ENCODE peak calls at places on chromosomes 12 and 14, in four cellular contexts. One of them, this sample, is unnamed.

GRCh38 chr14:60008042-60008441 is 83.7 kb upstream of the PCNX4 start:
- DNase-seq in iPS DF 6.9: no peak
- DNase-seq in mesenchymal stem cell: no peak
- DNase-seq in cardiac muscle cell: no peak
- DNase-seq in this sample: no peak

GRCh38 chr12:124217508-124217981 is 77.3 kb upstream of the RFLNA start:
- DNase-seq in iPS DF 6.9: no peak
- DNase-seq in cardiac muscle cell: no peak
- DNase-seq in mesenchymal stem cell: no peak
- DNase-seq in this sample: no peak

GRCh38 chr14:103056322-103057027 is 874 bp downstream of the CDC42BPB start:
- DNase-seq in iPS DF 6.9: no peak
- DNase-seq in mesenchymal stem cell: peak; percentile 78
- DNase-seq in cardiac muscle cell: peak; percentile 85
- DNase-seq in this sample: peak; percentile 76

GRCh38 chr12:116927244-116927940 is 16.6 kb downstream of the FBXW8 start:
- DNase-seq in mesenchymal stem cell: peak; percentile 14
- DNase-seq in cardiac muscle cell: no peak
- DNase-seq in iPS DF 6.9: no peak
- DNase-seq in this sample: no peak

GRCh38 chr12:103956515-103957027 is 9.1 kb upstream of the TDG start:
- DNase-seq in cardiac muscle cell: no peak
- DNase-seq in mesenchymal stem cell: no peak
- DNase-seq in iPS DF 6.9: no peak
- DNase-seq in this sample: no peak

GRCh38 chr12:89328483-89329030 is 23.7 kb downstream of the DUSP6 start:
- DNase-seq in iPS DF 6.9: no peak
- DNase-seq in cardiac muscle cell: no peak
- DNase-seq in mesenchymal stem cell: no peak
- DNase-seq in this sample: no peak

GRCh38 chr12:13008741-13009380 is 8.8 kb upstream of the HEBP1 start:
- DNase-seq in cardiac muscle cell: no peak
- DNase-seq in iPS DF 6.9: no peak
- DNase-seq in mesenchymal stem cell: peak; percentile 73
- DNase-seq in this sample: no peak

GRCh38 chr14:103706551-103707328 is 8.5 kb downstream of the XRCC3 start:
- DNase-seq in cardiac muscle cell: no peak
- DNase-seq in mesenchymal stem cell: no peak
- DNase-seq in iPS DF 6.9: no peak
- DNase-seq in this sample: no peak

GRCh38 chr14:70821916-70822705 is 12.8 kb upstream of the MAP3K9 start:
- DNase-seq in cardiac muscle cell: peak; percentile 75
- DNase-seq in iPS DF 6.9: no peak
- DNase-seq in mesenchymal stem cell: peak; percentile 70
- DNase-seq in this sample: peak; percentile 58

GRCh38 chr12:20421338-20421890 is 53.1 kb downstream of the PDE3A start:
- DNase-seq in cardiac muscle cell: no peak
- DNase-seq in mesenchymal stem cell: no peak
- DNase-seq in iPS DF 6.9: no peak
- DNase-seq in this sample: peak; percentile 74

GRCh38 chr12:44873898-44874297 is 2.2 kb downstream of the NELL2 start:
- DNase-seq in iPS DF 6.9: no peak
- DNase-seq in cardiac muscle cell: peak; percentile 8
- DNase-seq in mesenchymal stem cell: peak; percentile 12
- DNase-seq in this sample: no peak

GRCh38 chr14:23568600-23569310 is 1.2 kb upstream of the AP1G2 start:
- DNase-seq in iPS DF 6.9: no peak
- DNase-seq in cardiac muscle cell: no peak
- DNase-seq in mesenchymal stem cell: peak; percentile 24
- DNase-seq in this sample: no peak

GRCh38 chr14:68346540-68347232 is 446.2 kb downstream of the ZFP36L1 start:
- DNase-seq in cardiac muscle cell: peak; percentile 54
- DNase-seq in iPS DF 6.9: no peak
- DNase-seq in mesenchymal stem cell: no peak
- DNase-seq in this sample: no peak

GRCh38 chr12:124544311-124544970 is 23.0 kb downstream of the NCOR2 start:
- DNase-seq in cardiac muscle cell: no peak
- DNase-seq in iPS DF 6.9: no peak
- DNase-seq in mesenchymal stem cell: peak; percentile 65
- DNase-seq in this sample: no peak

GRCh38 chr12:5170894-5171293 is 127.2 kb downstream of the KCNA5 start:
- DNase-seq in cardiac muscle cell: no peak
- DNase-seq in mesenchymal stem cell: peak; percentile 31
- DNase-seq in iPS DF 6.9: no peak
- DNase-seq in this sample: no peak

GRCh38 chr12:121186826-121187225 is 23.1 kb upstream of the P2RX4 start:
- DNase-seq in iPS DF 6.9: no peak
- DNase-seq in cardiac muscle cell: no peak
- DNase-seq in mesenchymal stem cell: no peak
- DNase-seq in this sample: no peak

GRCh38 chr14:72439707-72440106 is 454.2 kb downstream of the DPF3 start:
- DNase-seq in cardiac muscle cell: no peak
- DNase-seq in mesenchymal stem cell: no peak
- DNase-seq in iPS DF 6.9: no peak
- DNase-seq in this sample: no peak

GRCh38 chr12:38838211-38838850 is 67.1 kb downstream of the CPNE8 start:
- DNase-seq in mesenchymal stem cell: no peak
- DNase-seq in cardiac muscle cell: no peak
- DNase-seq in iPS DF 6.9: no peak
- DNase-seq in this sample: peak; percentile 43

GRCh38 chr14:97180304-97181200 is 383.4 kb downstream of the VRK1 start:
- DNase-seq in cardiac muscle cell: peak; percentile 1
- DNase-seq in iPS DF 6.9: no peak
- DNase-seq in mesenchymal stem cell: peak; percentile 7
- DNase-seq in this sample: no peak

GRCh38 chr12:50639721-50640120 is 124.2 kb upstream of the ATF1 start:
- DNase-seq in mesenchymal stem cell: no peak
- DNase-seq in iPS DF 6.9: no peak
- DNase-seq in cardiac muscle cell: no peak
- DNase-seq in this sample: no peak

GRCh38 chr12:9364224-9365176 is 156.3 kb upstream of the PZP start:
- DNase-seq in cardiac muscle cell: peak; percentile 59
- DNase-seq in iPS DF 6.9: peak; percentile 55
- DNase-seq in mesenchymal stem cell: peak; percentile 75
- DNase-seq in this sample: peak; percentile 23

GRCh38 chr14:61262082-61262481 is 19.1 kb downstream of the TMEM30B start:
- DNase-seq in cardiac muscle cell: no peak
- DNase-seq in iPS DF 6.9: no peak
- DNase-seq in mesenchymal stem cell: no peak
- DNase-seq in this sample: no peak

GRCh38 chr12:48681416-48681737 is 661 bp downstream of the KANSL2 start:
- DNase-seq in cardiac muscle cell: peak; percentile 11
- DNase-seq in mesenchymal stem cell: no peak
- DNase-seq in iPS DF 6.9: no peak
- DNase-seq in this sample: no peak

GRCh38 chr12:51371295-51371953 is 19.8 kb downstream of the GALNT6 start:
- DNase-seq in iPS DF 6.9: no peak
- DNase-seq in cardiac muscle cell: peak; percentile 96
- DNase-seq in mesenchymal stem cell: peak; percentile 96
- DNase-seq in this sample: peak; percentile 15

GRCh38 chr12:11348439-11348838 is 38.2 kb upstream of the PRB4 start:
- DNase-seq in cardiac muscle cell: no peak
- DNase-seq in mesenchymal stem cell: no peak
- DNase-seq in iPS DF 6.9: no peak
- DNase-seq in this sample: no peak

GRCh38 chr14:97848351-97848980 is 1051.3 kb downstream of the VRK1 start:
- DNase-seq in iPS DF 6.9: no peak
- DNase-seq in cardiac muscle cell: no peak
- DNase-seq in mesenchymal stem cell: no peak
- DNase-seq in this sample: no peak

GRCh38 chr14:100417466-100417865 is 94.3 kb downstream of the SLC25A47 start:
- DNase-seq in iPS DF 6.9: peak; percentile 48
- DNase-seq in cardiac muscle cell: peak; percentile 90
- DNase-seq in mesenchymal stem cell: peak; percentile 95
- DNase-seq in this sample: peak; percentile 84

GRCh38 chr12:130144256-130144655 is 18.0 kb upstream of the FZD10 start:
- DNase-seq in mesenchymal stem cell: no peak
- DNase-seq in cardiac muscle cell: no peak
- DNase-seq in iPS DF 6.9: no peak
- DNase-seq in this sample: no peak
- H3K9me3 ChIP-seq in mesenchymal stem cell: no peaks in the 10 kb centered on the region
- H3K9me3 ChIP-seq in cardiac muscle cell: no peaks in the 10 kb centered on the region
- H3K9me3 ChIP-seq in iPS DF 6.9: peaks cover 31% of the 10 kb centered on the region
- H3K9me3 ChIP-seq in this sample: no peaks in the 10 kb centered on the region

DNA sequence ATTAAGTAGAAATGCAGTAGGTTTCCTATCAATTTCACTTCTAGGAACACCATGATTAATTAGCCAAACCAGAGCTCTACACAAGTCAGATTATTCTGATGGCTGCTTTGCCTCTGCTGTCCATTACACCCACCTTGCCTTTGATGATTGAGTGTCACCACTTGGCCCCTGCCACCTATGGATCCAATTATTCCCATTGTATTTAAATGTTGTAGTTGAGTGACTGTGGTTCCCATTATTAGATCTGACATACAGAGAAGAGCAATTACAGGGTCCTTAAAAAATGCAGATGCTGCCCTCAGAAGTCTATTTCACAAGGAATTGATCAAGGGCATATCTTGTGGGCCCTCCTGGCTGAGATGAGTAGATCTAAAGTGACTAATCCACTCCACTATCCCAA is 39.5 kb upstream of the SLC38A4 start:
- DNase-seq in iPS DF 6.9: no peak
- DNase-seq in cardiac muscle cell: no peak
- DNase-seq in mesenchymal stem cell: no peak
- DNase-seq in this sample: no peak
- H3K9me3 ChIP-seq in iPS DF 6.9: no peaks in the 10 kb centered on the region
- H3K9me3 ChIP-seq in cardiac muscle cell: no peaks in the 10 kb centered on the region
- H3K9me3 ChIP-seq in mesenchymal stem cell: peaks cover 53% of the 10 kb centered on the region
- H3K9me3 ChIP-seq in this sample: peaks cover 9% of the 10 kb centered on the region

DNA sequence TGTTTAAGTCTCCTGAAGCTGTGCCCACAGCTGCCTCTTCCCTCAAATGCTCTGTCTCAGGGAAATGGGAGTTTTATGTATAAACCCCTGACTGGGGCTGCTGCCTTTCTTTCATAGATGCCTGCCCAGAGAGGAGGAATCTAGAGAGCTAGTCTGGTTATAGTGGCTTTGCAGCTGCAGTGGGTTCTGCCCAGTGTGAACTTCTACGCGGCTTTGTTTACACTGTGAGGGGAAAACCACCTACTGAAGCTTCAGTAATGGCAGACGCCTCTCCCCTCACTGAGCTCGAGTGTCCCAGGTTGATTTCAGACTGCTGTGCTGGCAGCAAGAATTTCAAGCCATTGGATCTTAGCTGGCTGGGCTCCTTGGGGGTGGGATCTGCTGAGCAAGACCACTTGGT is 36.9 kb downstream of the SCYL2 start:
- DNase-seq in cardiac muscle cell: no peak
- DNase-seq in mesenchymal stem cell: no peak
- DNase-seq in iPS DF 6.9: no peak
- DNase-seq in this sample: no peak
- H3K9me3 ChIP-seq in cardiac muscle cell: no peaks in the 10 kb centered on the region
- H3K9me3 ChIP-seq in mesenchymal stem cell: peaks cover 10% of the 10 kb centered on the region
- H3K9me3 ChIP-seq in iPS DF 6.9: no peaks in the 10 kb centered on the region
- H3K9me3 ChIP-seq in this sample: no peaks in the 10 kb centered on the region

GRCh38 chr12:132291402-132292175 is 37.8 kb downstream of the GALNT9 start:
- DNase-seq in mesenchymal stem cell: no peak
- DNase-seq in iPS DF 6.9: no peak
- DNase-seq in cardiac muscle cell: no peak
- DNase-seq in this sample: no peak
- H3K9me3 ChIP-seq in mesenchymal stem cell: no peaks in the 10 kb centered on the region
- H3K9me3 ChIP-seq in iPS DF 6.9: no peaks in the 10 kb centered on the region
- H3K9me3 ChIP-seq in cardiac muscle cell: no peaks in the 10 kb centered on the region
- H3K9me3 ChIP-seq in this sample: no peaks in the 10 kb centered on the region

GRCh38 chr12:92277795-92278194 is 132.1 kb upstream of the BTG1 start:
- DNase-seq in iPS DF 6.9: no peak
- DNase-seq in mesenchymal stem cell: no peak
- DNase-seq in cardiac muscle cell: no peak
- DNase-seq in this sample: no peak
- H3K9me3 ChIP-seq in iPS DF 6.9: no peaks in the 10 kb centered on the region
- H3K9me3 ChIP-seq in mesenchymal stem cell: no peaks in the 10 kb centered on the region
- H3K9me3 ChIP-seq in cardiac muscle cell: no peaks in the 10 kb centered on the region
- H3K9me3 ChIP-seq in this sample: no peaks in the 10 kb centered on the region

GRCh38 chr12:90441431-90441830 is 513.5 kb downstream of the CCER1 start:
- DNase-seq in iPS DF 6.9: no peak
- DNase-seq in cardiac muscle cell: no peak
- DNase-seq in mesenchymal stem cell: no peak
- DNase-seq in this sample: no peak
- H3K9me3 ChIP-seq in iPS DF 6.9: no peaks in the 10 kb centered on the region
- H3K9me3 ChIP-seq in cardiac muscle cell: no peaks in the 10 kb centered on the region
- H3K9me3 ChIP-seq in mesenchymal stem cell: peaks cover 23% of the 10 kb centered on the region
- H3K9me3 ChIP-seq in this sample: no peaks in the 10 kb centered on the region

GRCh38 chr12:133130038-133130807 is at the start of the genes ZNF10 and ZNF891:
- DNase-seq in iPS DF 6.9: peak; percentile 72
- DNase-seq in cardiac muscle cell: peak; percentile 99
- DNase-seq in mesenchymal stem cell: peak; percentile 97
- DNase-seq in this sample: peak; percentile 97
- H3K9me3 ChIP-seq in iPS DF 6.9: peaks cover 4% of the 10 kb centered on the region
- H3K9me3 ChIP-seq in cardiac muscle cell: no peaks in the 10 kb centered on the region
- H3K9me3 ChIP-seq in mesenchymal stem cell: peaks cover 58% of the 10 kb centered on the region
- H3K9me3 ChIP-seq in this sample: peaks cover 69% of the 10 kb centered on the region

DNA sequence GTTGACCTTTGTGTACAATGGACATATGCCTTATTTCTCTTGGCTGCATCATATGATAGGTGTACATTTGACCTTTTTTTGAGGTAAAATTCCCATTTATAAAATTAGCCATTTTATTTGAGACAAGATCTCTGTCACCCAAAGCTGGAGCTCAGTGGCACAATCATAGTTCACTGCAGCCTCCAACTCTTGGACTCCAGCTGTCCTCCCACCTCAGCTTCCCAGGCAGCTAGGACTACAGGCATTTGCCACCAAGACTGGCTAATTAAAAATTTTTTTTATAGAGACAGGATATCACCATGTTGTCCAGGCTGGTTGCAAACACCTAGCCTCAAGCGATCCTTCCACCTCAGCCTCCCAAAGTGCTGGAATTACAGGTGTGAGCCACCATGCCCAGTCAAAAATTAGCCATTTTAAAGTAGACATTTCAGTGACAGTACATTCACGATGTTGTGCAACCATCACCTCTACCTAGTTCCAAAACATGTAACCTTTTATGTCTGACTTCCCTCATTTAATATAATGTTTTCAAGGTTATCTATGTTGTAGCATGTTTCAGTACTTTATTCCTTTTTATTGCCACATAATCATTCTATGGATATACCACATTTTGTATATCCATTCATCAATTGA is 5.4 kb downstream of the G2E3 start:
- DNase-seq in mesenchymal stem cell: no peak
- DNase-seq in iPS DF 6.9: no peak
- DNase-seq in cardiac muscle cell: no peak
- DNase-seq in this sample: no peak
- H3K9me3 ChIP-seq in mesenchymal stem cell: no peaks in the 10 kb centered on the region
- H3K9me3 ChIP-seq in iPS DF 6.9: no peaks in the 10 kb centered on the region
- H3K9me3 ChIP-seq in cardiac muscle cell: no peaks in the 10 kb centered on the region
- H3K9me3 ChIP-seq in this sample: no peaks in the 10 kb centered on the region